ENCODE peak calls at places on chromosomes 16 and 17, in six cellular contexts. X is aorta, Q is uterus, W is left ventricle myocardium inferior, G is neuronal stem cell, F is thyroid gland. N is an unnamed sample.
A peak's percentile ranks its signal among the peaks of the same experiment; 100 is the strongest.

GRCh38 chr17:75570034-75570676 is 17.4 kb upstream of the MYO15B start:
- DNase-seq in X (no peak), Q (no peak), W (no peak), G (no peak), F (no peak), N (no peak)

GRCh38 chr16:29824589-29825144 is 4.4 kb downstream of the MVP start:
- DNase-seq in X (no peak), Q (no peak), W (no peak), G (no peak), F (no peak), N (no peak)

GRCh38 chr17:27928546-27928945 is 35.4 kb upstream of the LYRM9 start:
- DNase-seq in X (no peak), Q (no peak), W (no peak), G (no peak), F (no peak), N (no peak)

GRCh38 chr17:40901981-40902862 is 17.2 kb upstream of the KRT20 start:
- DNase-seq in X (no peak), Q (no peak), W (no peak), G (no peak), F (no peak), N (no peak)

GRCh38 chr16:87806608-87807546 is 41.1 kb upstream of the KLHDC4 start:
- DNase-seq in X (peak; percentile 61), Q (no peak), W (peak; percentile 58), G (no peak), F (peak; percentile 21), N (no peak)

GRCh38 chr16:57348361-57348760 is 10.2 kb upstream of the CCL22 start:
- DNase-seq in X (no peak), Q (no peak), W (no peak), G (no peak), F (no peak), N (no peak)

GRCh38 chr17:13967416-13967815 is 101.9 kb upstream of the COX10 start:
- DNase-seq in X (no peak), Q (no peak), W (no peak), G (no peak), F (no peak), N (no peak)

GRCh38 chr16:22216191-22216831 is 10.2 kb downstream of the EEF2K start:
- DNase-seq in X (no peak), Q (no peak), W (no peak), G (no peak), F (no peak), N (no peak)

GRCh38 chr17:32936894-32937500 is 9.0 kb downstream of the TMEM98 start:
- DNase-seq in X (peak; percentile 77), Q (peak; percentile 88), W (peak; percentile 46), G (peak; percentile 81), F (peak; percentile 87), N (peak; percentile 69)

GRCh38 chr16:20510323-20510722 is 59.0 kb downstream of the ACSM2A start:
- DNase-seq in X (no peak), Q (no peak), W (no peak), G (no peak), F (no peak), N (no peak)

GRCh38 chr16:86922311-86922710 is 344.0 kb downstream of the FOXL1 start:
- DNase-seq in X (no peak), Q (no peak), W (no peak), G (no peak), F (no peak), N (no peak)

GRCh38 chr16:35510701-35511100 is 2051.3 kb downstream of the TP53TG3F start:
- DNase-seq in X (no peak), Q (no peak), W (no peak), G (no peak), F (no peak), N (no peak)

GRCh38 chr17:72422505-72423285 is 301.9 kb downstream of the SOX9 start:
- DNase-seq in X (peak; percentile 85), Q (no peak), W (peak; percentile 37), G (no peak), F (peak; percentile 40), N (peak; percentile 84)

GRCh38 chr16:74903095-74903494 is 81.8 kb downstream of the WDR59 start:
- DNase-seq in X (no peak), Q (no peak), W (no peak), G (no peak), F (no peak), N (no peak)

GRCh38 chr17:69945698-69946185 is 129.3 kb upstream of the KCNJ16 start:
- DNase-seq in X (no peak), Q (no peak), W (no peak), G (no peak), F (no peak), N (no peak)

GRCh38 chr16:51051671-51052070 is 99.4 kb downstream of the SALL1 start:
- DNase-seq in X (no peak), Q (no peak), W (no peak), G (no peak), F (no peak), N (no peak)

GRCh38 chr16:51056331-51056730 is 94.7 kb downstream of the SALL1 start:
- DNase-seq in X (no peak), Q (no peak), W (no peak), G (no peak), F (no peak), N (no peak)

GRCh38 chr16:51050379-51050710 is 100.7 kb downstream of the SALL1 start:
- DNase-seq in X (no peak), Q (no peak), W (no peak), G (no peak), F (no peak), N (no peak)

GRCh38 chr16:51057102-51057793 is 93.8 kb downstream of the SALL1 start:
- DNase-seq in X (no peak), Q (no peak), W (no peak), G (no peak), F (no peak), N (no peak)

GRCh38 chr16:51053805-51054204 is 97.3 kb downstream of the SALL1 start:
- DNase-seq in X (no peak), Q (no peak), W (no peak), G (no peak), F (no peak), N (no peak)
- H3K4me1 ChIP-seq in X (no peaks in the 10 kb centered on the region), Q (no peaks in the 10 kb centered on the region), W (no peaks in the 10 kb centered on the region), G (peaks cover 7% of the 10 kb centered on the region), F (no peaks in the 10 kb centered on the region), N (no peaks in the 10 kb centered on the region)

GRCh38 chr17:38603786-38604478 is 1.8 kb downstream of the SRCIN1 start:
- DNase-seq in X (no peak), Q (no peak), W (no peak), G (no peak), F (no peak), N (no peak)

GRCh38 chr17:38605852-38606645 is at the start of gene SRCIN1:
- DNase-seq in X (no peak), Q (peak; percentile 34), W (peak; percentile 62), G (peak; percentile 72), F (peak; percentile 56), N (peak; percentile 70)

GRCh38 chr17:38605230-38605851 is 411 bp downstream of the SRCIN1 start:
- DNase-seq in X (no peak), Q (no peak), W (no peak), G (peak; percentile 64), F (no peak), N (no peak)

GRCh38 chr17:38602862-38603785 is 2.6 kb downstream of the SRCIN1 start:
- DNase-seq in X (no peak), Q (no peak), W (no peak), G (no peak), F (no peak), N (peak; percentile 46)

DNA sequence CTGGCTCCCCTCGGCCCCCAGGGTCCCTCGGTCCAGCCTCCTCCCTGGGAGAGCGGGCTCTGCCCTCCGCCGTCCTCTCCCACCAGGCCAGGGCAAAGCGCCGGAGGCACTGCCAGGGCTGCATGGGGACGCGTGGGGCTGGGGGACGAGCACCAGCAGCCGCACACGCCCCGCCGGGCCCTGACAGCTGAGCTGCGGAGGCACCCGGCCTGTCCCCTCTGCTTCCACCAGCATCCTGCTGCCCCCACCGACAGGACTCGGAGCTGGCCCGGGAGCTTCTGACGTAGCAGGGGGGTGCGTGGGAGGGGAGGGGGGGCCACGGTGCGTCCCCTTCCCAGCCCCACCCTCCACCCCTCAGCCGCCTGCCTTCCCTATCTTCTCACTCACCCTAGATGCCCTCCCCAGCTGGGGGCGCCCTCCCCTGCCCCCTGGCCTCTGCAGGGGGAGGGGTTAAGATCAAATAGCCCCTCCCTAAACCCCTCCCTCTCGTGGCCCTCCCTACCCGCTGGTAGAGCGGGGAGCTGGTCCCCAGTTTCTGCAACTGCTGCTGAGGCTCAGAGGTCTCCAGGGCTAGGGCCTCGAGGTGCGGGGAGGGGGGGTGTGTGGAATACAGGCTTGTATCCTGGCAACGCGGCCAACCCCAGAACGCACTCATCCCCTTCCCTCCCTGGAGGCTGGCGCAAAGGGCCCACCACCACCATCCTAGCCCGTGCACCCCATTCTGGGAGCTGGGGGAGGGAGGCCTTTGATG is 1.1 kb downstream of the SRCIN1 start:
- DNase-seq in X (no peak), Q (no peak), W (no peak), G (no peak), F (no peak), N (peak; percentile 48)
- H3K27me3 ChIP-seq in X (no peaks in the 10 kb centered on the region), Q (no peaks in the 10 kb centered on the region), W (peaks cover 90% of the 10 kb centered on the region), G (peaks cover 22% of the 10 kb centered on the region), F (no peaks in the 10 kb centered on the region), N (no peaks in the 10 kb centered on the region)

DNA sequence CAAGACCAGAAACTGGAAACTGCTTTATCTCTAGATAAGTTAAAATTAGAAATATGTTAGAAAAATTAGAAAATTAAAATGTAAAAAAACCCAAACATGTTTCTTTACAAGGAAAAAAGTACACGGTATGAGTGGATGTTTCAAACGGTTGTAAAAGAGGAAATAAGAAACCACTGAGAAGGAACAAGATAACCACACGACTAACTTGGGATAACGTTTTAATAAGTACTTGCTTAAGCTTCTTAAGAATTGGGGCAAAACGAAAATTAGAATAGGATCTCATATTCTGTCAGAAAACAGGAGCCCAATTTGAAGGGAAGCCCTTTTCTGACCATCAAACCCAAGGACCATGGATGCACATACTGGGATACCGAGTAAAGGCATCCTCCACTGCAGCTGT is 31.0 kb downstream of the MBTPS1 start:
- DNase-seq in X (no peak), Q (no peak), W (no peak), G (no peak), F (no peak), N (no peak)
- H3K4me1 ChIP-seq in X (no peaks in the 10 kb centered on the region), Q (no peaks in the 10 kb centered on the region), W (peaks cover 57% of the 10 kb centered on the region), G (no peaks in the 10 kb centered on the region), F (no peaks in the 10 kb centered on the region), N (no peaks in the 10 kb centered on the region)

GRCh38 chr16:84247844-84248243 is 8.0 kb upstream of the KCNG4 start:
- DNase-seq in X (no peak), Q (no peak), W (no peak), G (no peak), F (no peak), N (no peak)

GRCh38 chr16:84245933-84246678 is 6.3 kb upstream of the KCNG4 start:
- DNase-seq in X (no peak), Q (no peak), W (no peak), G (no peak), F (no peak), N (no peak)

GRCh38 chr16:84246679-84247077 is 6.9 kb upstream of the KCNG4 start:
- DNase-seq in X (no peak), Q (no peak), W (no peak), G (no peak), F (no peak), N (no peak)

GRCh38 chr16:84244728-84245127 is 4.9 kb upstream of the KCNG4 start:
- DNase-seq in X (no peak), Q (no peak), W (no peak), G (no peak), F (no peak), N (no peak)

DNA sequence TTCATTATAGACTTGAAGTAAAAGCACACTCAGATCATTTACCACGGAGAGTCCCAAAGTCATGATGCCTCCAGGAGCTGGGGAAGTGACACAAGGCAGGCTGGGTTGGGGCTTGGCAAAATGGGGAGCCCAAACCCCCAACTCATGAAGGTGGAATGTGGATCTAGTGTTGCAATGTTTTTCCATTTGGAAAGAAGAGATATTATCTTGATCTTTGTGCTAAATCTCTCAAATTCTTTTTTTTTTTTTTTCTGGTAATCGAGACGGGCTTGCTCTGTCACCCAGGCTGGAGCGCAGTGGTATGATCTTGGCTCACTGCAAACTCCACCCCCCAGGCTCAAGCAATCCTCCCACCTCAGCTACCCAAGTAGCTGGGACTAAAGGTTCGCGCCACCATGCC is 7.5 kb upstream of the KCNG4 start:
- DNase-seq in X (no peak), Q (no peak), W (no peak), G (no peak), F (no peak), N (no peak)
- H3K27me3 ChIP-seq in X (peaks cover 2% of the 10 kb centered on the region), Q (no peaks in the 10 kb centered on the region), W (peaks cover 30% of the 10 kb centered on the region), G (peaks cover 26% of the 10 kb centered on the region), F (no peaks in the 10 kb centered on the region), N (peaks cover 8% of the 10 kb centered on the region)

N was measured in psoas muscle.